ENCODE peak calls at places on chromosome 6, in four cellular contexts. F, H, Z and I are unnamed samples.

GRCh38 chr6:87628881-87629280 is 38.9 kb downstream of the ORC3 start:
- DNase-seq in F (no peak), H (no peak), Z (no peak), I (no peak)

GRCh38 chr6:9745476-9745875 is 669.4 kb downstream of the TFAP2A start:
- DNase-seq in F (no peak), H (no peak), Z (no peak), I (no peak)

GRCh38 chr6:158769696-158770446 is 49.3 kb downstream of the EZR start:
- DNase-seq in F (no peak), H (no peak), Z (no peak), I (no peak)

GRCh38 chr6:118894425-118895240 is 681 bp downstream of the ASF1A start:
- DNase-seq in F (peak), H (peak), Z (peak), I (peak)

GRCh38 chr6:112946051-112946450 is 598.9 kb downstream of the RFPL4B start:
- DNase-seq in F (no peak), H (no peak), Z (no peak), I (no peak)

GRCh38 chr6:114108119-114109002 is 137.4 kb upstream of the HDAC2 start:
- DNase-seq in F (peak), H (no peak), Z (peak), I (no peak)

GRCh38 chr6:10609038-10609437 is 85.4 kb downstream of the C6orf52 start:
- DNase-seq in F (no peak), H (no peak), Z (no peak), I (no peak)

GRCh38 chr6:113936093-113936934 is 34.6 kb downstream of the HDAC2 start:
- DNase-seq in F (no peak), H (no peak), Z (peak), I (no peak)

GRCh38 chr6:92341224-92341623 is 1078.1 kb downstream of the EPHA7 start:
- DNase-seq in F (no peak), H (no peak), Z (no peak), I (no peak)

GRCh38 chr6:156977527-156978291 is 200.5 kb downstream of the ARID1B start:
- DNase-seq in F (no peak), H (no peak), Z (no peak), I (no peak)

GRCh38 chr6:37638414-37639079 is 59.1 kb downstream of the MDGA1 start:
- DNase-seq in F (no peak), H (no peak), Z (no peak), I (no peak)

GRCh38 chr6:148182378-148182777 is 160.3 kb upstream of the SASH1 start:
- DNase-seq in F (no peak), H (no peak), Z (no peak), I (no peak)

GRCh38 chr6:150175611-150176151 is 32.8 kb downstream of the PPP1R14C start:
- DNase-seq in F (no peak), H (no peak), Z (no peak), I (no peak)

GRCh38 chr6:179340-179950 is 112.8 kb upstream of the DUSP22 start:
- DNase-seq in F (no peak), H (no peak), Z (no peak), I (no peak)

GRCh38 chr6:164947174-164947573 is 362.2 kb downstream of the C6orf118 start:
- DNase-seq in F (no peak), H (no peak), Z (no peak), I (no peak)

GRCh38 chr6:816510-817084 is 123.7 kb upstream of the EXOC2 start:
- DNase-seq in F (no peak), H (no peak), Z (peak), I (no peak)

GRCh38 chr6:112690497-112691202 is 343.5 kb downstream of the RFPL4B start:
- DNase-seq in F (no peak), H (no peak), Z (no peak), I (no peak)

GRCh38 chr6:163338671-163339405 is 75.7 kb upstream of the QKI start:
- DNase-seq in F (no peak), H (no peak), Z (no peak), I (no peak)

GRCh38 chr6:37483917-37484785 is 15.5 kb downstream of the CCDC167 start:
- DNase-seq in F (peak), H (peak), Z (peak), I (peak)

GRCh38 chr6:163417595-163417994 is 3.1 kb downstream of the QKI start:
- DNase-seq in F (no peak), H (no peak), Z (no peak), I (no peak)

GRCh38 chr6:80173411-80173810 is 66.9 kb downstream of the BCKDHB start:
- DNase-seq in F (no peak), H (no peak), Z (no peak), I (no peak)

GRCh38 chr6:169216830-169217229 is 36.8 kb downstream of the THBS2 start:
- DNase-seq in F (no peak), H (no peak), Z (no peak), I (no peak)